ENCODE peak calls at places on chromosome 10, in four cellular contexts. One of them, this sample, is unnamed.

GRCh38 chr10:60114765-60115586 is 208.6 kb upstream of the CCDC6 start:
- DNase-seq in K562: peak
- DNase-seq in GM12878: no peak
- DNase-seq in HepG2: peak
- DNase-seq in this sample: peak

GRCh38 chr10:63752318-63752717 is 231.1 kb downstream of the REEP3 start:
- DNase-seq in GM12878: no peak
- DNase-seq in HepG2: no peak
- DNase-seq in K562: no peak
- DNase-seq in this sample: no peak

GRCh38 chr10:124106241-124106905 is 13.0 kb upstream of the CHST15 start:
- DNase-seq in K562: no peak
- DNase-seq in HepG2: peak
- DNase-seq in GM12878: peak
- DNase-seq in this sample: peak

GRCh38 chr10:86765548-86765947 is 9.1 kb downstream of the BMPR1A start:
- DNase-seq in HepG2: no peak
- DNase-seq in GM12878: no peak
- DNase-seq in K562: no peak
- DNase-seq in this sample: no peak

GRCh38 chr10:62083413-62083794 is 181.9 kb downstream of the ARID5B start:
- DNase-seq in HepG2: no peak
- DNase-seq in GM12878: no peak
- DNase-seq in K562: peak
- DNase-seq in this sample: no peak

GRCh38 chr10:77401681-77402080 is 235.9 kb downstream of the KCNMA1 start:
- DNase-seq in HepG2: no peak
- DNase-seq in GM12878: no peak
- DNase-seq in K562: no peak
- DNase-seq in this sample: no peak

GRCh38 chr10:103192451-103193106 is 493 bp downstream of the NT5C2 start:
- DNase-seq in HepG2: peak
- DNase-seq in K562: no peak
- DNase-seq in GM12878: no peak
- DNase-seq in this sample: peak

GRCh38 chr10:1347962-1348772 is 292.0 kb downstream of the WDR37 start:
- DNase-seq in GM12878: no peak
- DNase-seq in K562: no peak
- DNase-seq in HepG2: no peak
- DNase-seq in this sample: no peak

GRCh38 chr10:31606841-31607240 is 287.8 kb downstream of the ZEB1 start:
- DNase-seq in HepG2: no peak
- DNase-seq in GM12878: no peak
- DNase-seq in K562: no peak
- DNase-seq in this sample: no peak

GRCh38 chr10:3946234-3947229 is 161.5 kb upstream of the KLF6 start:
- DNase-seq in HepG2: no peak
- DNase-seq in K562: no peak
- DNase-seq in GM12878: no peak
- DNase-seq in this sample: no peak

GRCh38 chr10:112359606-112360307 is 14.2 kb upstream of the ACSL5 start:
- DNase-seq in K562: no peak
- DNase-seq in GM12878: no peak
- DNase-seq in HepG2: no peak
- DNase-seq in this sample: no peak

GRCh38 chr10:48649349-48649944 is 35.2 kb upstream of the WDFY4 start:
- DNase-seq in K562: no peak
- DNase-seq in HepG2: no peak
- DNase-seq in GM12878: no peak
- DNase-seq in this sample: no peak

GRCh38 chr10:34299105-34299611 is 515.9 kb downstream of the PARD3 start:
- DNase-seq in GM12878: no peak
- DNase-seq in HepG2: no peak
- DNase-seq in K562: no peak
- DNase-seq in this sample: no peak

GRCh38 chr10:35783305-35783838 is 141.3 kb upstream of the FZD8 start:
- DNase-seq in HepG2: no peak
- DNase-seq in GM12878: no peak
- DNase-seq in K562: no peak
- DNase-seq in this sample: no peak

GRCh38 chr10:119567978-119568377 is 25.5 kb upstream of the RGS10 start:
- DNase-seq in HepG2: no peak
- DNase-seq in GM12878: no peak
- DNase-seq in K562: no peak
- DNase-seq in this sample: no peak

GRCh38 chr10:6746782-6747181 is 166.7 kb upstream of the PRKCQ start:
- DNase-seq in K562: no peak
- DNase-seq in GM12878: no peak
- DNase-seq in HepG2: no peak
- DNase-seq in this sample: no peak

GRCh38 chr10:100670828-100671479 is 74.4 kb upstream of the PAX2 start:
- DNase-seq in K562: peak
- DNase-seq in GM12878: no peak
- DNase-seq in HepG2: no peak
- DNase-seq in this sample: no peak

GRCh38 chr10:91219371-91220193 is 881 bp upstream of the PCGF5 start:
- DNase-seq in GM12878: no peak
- DNase-seq in K562: no peak
- DNase-seq in HepG2: peak
- DNase-seq in this sample: no peak

GRCh38 chr10:46555366-46555712 is 1.1 kb downstream of the GPRIN2 start:
- DNase-seq in HepG2: no peak
- DNase-seq in K562: no peak
- DNase-seq in GM12878: no peak
- DNase-seq in this sample: no peak

GRCh38 chr10:97866524-97867219 is 17.0 kb downstream of the GOLGA7B start:
- DNase-seq in HepG2: no peak
- DNase-seq in K562: no peak
- DNase-seq in GM12878: no peak
- DNase-seq in this sample: no peak

GRCh38 chr10:97701438-97702064 is 12.0 kb upstream of the MARVELD1 start:
- DNase-seq in GM12878: no peak
- DNase-seq in K562: peak
- DNase-seq in HepG2: peak
- DNase-seq in this sample: no peak

GRCh38 chr10:67969875-67970274 is 85.4 kb downstream of the SIRT1 start:
- DNase-seq in GM12878: no peak
- DNase-seq in HepG2: no peak
- DNase-seq in K562: no peak
- DNase-seq in this sample: no peak

GRCh38 chr10:77398558-77398957 is 239.1 kb downstream of the KCNMA1 start:
- DNase-seq in GM12878: no peak
- DNase-seq in HepG2: no peak
- DNase-seq in K562: no peak
- DNase-seq in this sample: no peak

GRCh38 chr10:31927597-31928530 is 767 bp downstream of the ARHGAP12 start:
- DNase-seq in HepG2: peak
- DNase-seq in GM12878: no peak
- DNase-seq in K562: peak
- DNase-seq in this sample: no peak

GRCh38 chr10:15719899-15720634 is at the start of gene ITGA8:
- DNase-seq in GM12878: no peak
- DNase-seq in K562: no peak
- DNase-seq in HepG2: no peak
- DNase-seq in this sample: no peak

DNA sequence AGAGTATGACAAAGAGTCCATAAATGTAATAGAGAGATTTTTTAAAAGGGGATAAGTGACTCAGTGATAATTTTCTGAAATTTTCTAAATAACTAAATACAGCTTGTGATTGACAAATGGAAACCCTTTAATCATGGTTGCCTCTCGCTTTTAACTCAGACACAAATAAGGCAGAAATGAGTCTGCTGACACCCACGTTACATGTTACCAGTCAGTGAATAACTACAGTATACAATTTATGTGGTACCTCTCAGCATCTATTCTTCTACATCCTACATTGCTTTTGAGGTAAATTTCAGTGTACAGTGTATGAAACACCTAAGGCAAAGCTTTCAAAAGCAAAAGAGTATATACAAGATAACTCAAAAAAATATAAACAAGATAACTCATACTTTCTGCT is 4.2 kb downstream of the NSUN6 start:
- DNase-seq in K562: no peak
- DNase-seq in HepG2: no peak
- DNase-seq in GM12878: no peak
- DNase-seq in this sample: no peak
- TF ChIP-seq SRF in K562: no peak
- TF ChIP-seq SRF in HepG2: no peak
- TF ChIP-seq SRF in GM12878: no peak
- TF ChIP-seq SRF in this sample: no peak

GRCh38 chr10:117536862-117537435 is 5.6 kb upstream of the EMX2 start:
- DNase-seq in K562: no peak
- DNase-seq in HepG2: no peak
- DNase-seq in GM12878: no peak
- DNase-seq in this sample: no peak

GRCh38 chr10:117537904-117538524 is 4.5 kb upstream of the EMX2 start:
- DNase-seq in K562: no peak
- DNase-seq in HepG2: no peak
- DNase-seq in GM12878: peak
- DNase-seq in this sample: no peak

GRCh38 chr10:117535752-117536358 is 6.7 kb upstream of the EMX2 start:
- DNase-seq in GM12878: no peak
- DNase-seq in K562: no peak
- DNase-seq in HepG2: no peak
- DNase-seq in this sample: no peak

GRCh38 chr10:117536359-117536861 is 6.1 kb upstream of the EMX2 start:
- DNase-seq in K562: no peak
- DNase-seq in HepG2: no peak
- DNase-seq in GM12878: no peak
- DNase-seq in this sample: no peak

DNA sequence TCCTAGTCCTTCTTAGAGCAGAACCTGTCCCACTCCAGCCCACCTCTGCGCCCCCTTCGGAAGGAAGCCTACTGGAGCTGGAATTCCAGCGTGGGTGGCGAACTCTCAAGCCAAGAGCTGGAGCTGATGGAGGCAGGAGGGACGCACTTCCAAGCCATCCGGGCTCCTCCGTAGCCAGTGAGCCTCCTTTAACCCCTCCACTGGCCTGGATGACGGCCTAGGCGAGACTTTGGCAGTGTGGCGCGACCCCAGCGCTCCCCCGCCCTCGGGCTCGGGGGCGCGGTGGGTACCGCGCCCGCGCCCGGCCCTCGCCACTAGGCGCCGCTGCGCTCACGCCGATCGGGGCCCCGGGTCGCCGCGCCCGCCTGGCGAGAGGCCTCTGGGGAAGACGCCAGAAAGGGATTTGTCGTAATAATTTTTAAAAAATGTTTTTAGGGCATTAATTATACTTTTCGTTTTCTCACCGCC is 5.1 kb upstream of the EMX2 start:
- DNase-seq in GM12878: no peak
- DNase-seq in HepG2: no peak
- DNase-seq in K562: peak
- DNase-seq in this sample: no peak
- TF ChIP-seq SRF in GM12878: no peak
- TF ChIP-seq SRF in HepG2: no peak
- TF ChIP-seq SRF in K562: no peak
- TF ChIP-seq SRF in this sample: no peak

GRCh38 chr10:93299606-93300353 is 182.4 kb downstream of the MYOF start:
- DNase-seq in K562: no peak
- DNase-seq in HepG2: no peak
- DNase-seq in GM12878: no peak
- DNase-seq in this sample: no peak

GRCh38 chr10:93300518-93300917 is 181.6 kb downstream of the MYOF start:
- DNase-seq in GM12878: no peak
- DNase-seq in K562: no peak
- DNase-seq in HepG2: no peak
- DNase-seq in this sample: no peak

GRCh38 chr10:93300981-93301380 is 181.2 kb downstream of the MYOF start:
- DNase-seq in HepG2: no peak
- DNase-seq in K562: no peak
- DNase-seq in GM12878: no peak
- DNase-seq in this sample: no peak

GRCh38 chr10:93309062-93309461 is 173.1 kb downstream of the MYOF start:
- DNase-seq in K562: no peak
- DNase-seq in GM12878: no peak
- DNase-seq in HepG2: no peak
- DNase-seq in this sample: no peak

DNA sequence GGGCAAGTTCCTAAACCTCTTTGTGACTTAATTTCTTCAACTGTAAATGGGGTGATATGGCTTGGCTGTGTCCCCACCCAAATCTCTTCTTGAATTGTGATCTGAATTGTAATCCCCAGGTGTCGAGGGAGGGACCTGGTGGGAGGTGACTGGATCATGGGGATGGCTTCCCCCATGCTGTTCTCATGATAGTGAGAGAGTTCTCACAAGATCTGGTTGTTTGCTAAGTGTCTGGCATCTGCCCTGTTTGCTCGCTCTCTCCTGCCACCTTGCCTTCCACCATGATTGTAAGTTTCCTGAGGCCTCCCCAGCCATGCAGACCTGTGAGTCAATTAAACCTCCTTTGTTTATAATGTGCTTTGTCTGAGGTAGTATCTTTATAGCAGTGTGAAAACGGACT is 177.0 kb downstream of the MYOF start:
- DNase-seq in K562: no peak
- DNase-seq in GM12878: no peak
- DNase-seq in HepG2: no peak
- DNase-seq in this sample: no peak
- TF ChIP-seq SRF in K562: no peak
- TF ChIP-seq SRF in GM12878: no peak
- TF ChIP-seq SRF in HepG2: no peak
- TF ChIP-seq SRF in this sample: no peak

GRCh38 chr10:104434601-104435000 is 81.0 kb downstream of the CFAP58 start:
- DNase-seq in K562: no peak
- DNase-seq in HepG2: no peak
- DNase-seq in GM12878: no peak
- DNase-seq in this sample: no peak
- TF ChIP-seq SRF in K562: no peak
- TF ChIP-seq SRF in HepG2: no peak
- TF ChIP-seq SRF in GM12878: no peak
- TF ChIP-seq SRF in this sample: no peak